ENCODE peak calls at places on chromosomes 7 and 10, in four cellular contexts. N, B, T and R are unnamed samples.
A peak's percentile ranks its signal among the peaks of the same experiment; 100 is the strongest.

GRCh38 chr10:7272008-7272407 is 138.8 kb downstream of the SFMBT2 start:
- DNase-seq in N (no peak), B (no peak), T (no peak), R (no peak)

GRCh38 chr10:6600224-6600987 is 20.3 kb upstream of the PRKCQ start:
- DNase-seq in N (no peak), T (no peak), B (no peak), R (no peak)

GRCh38 chr10:17123062-17123661 is 6.4 kb downstream of the CUBN start:
- DNase-seq in N (no peak), B (no peak), T (no peak), R (no peak)

GRCh38 chr7:23863209-23863798 is 153.3 kb downstream of the STK31 start:
- DNase-seq in N (peak; percentile 16), T (no peak), B (peak; percentile 49), R (peak; percentile 15)

GRCh38 chr10:51224610-51225230 is 150.4 kb downstream of the PRKG1 start:
- DNase-seq in B (no peak), T (no peak), N (no peak), R (no peak)

GRCh38 chr10:95408148-95408930 is 117.5 kb upstream of the PDLIM1 start:
- DNase-seq in N (no peak), B (no peak), T (no peak), R (no peak)

GRCh38 chr7:111560773-111561658 is 1.3 kb downstream of the IMMP2L start:
- DNase-seq in T (no peak), B (peak; percentile 48), N (peak; percentile 9), R (peak; percentile 67)

GRCh38 chr7:14688208-14688607 is 214.3 kb downstream of the DGKB start:
- DNase-seq in N (no peak), T (no peak), B (no peak), R (no peak)

GRCh38 chr7:112202819-112203218 is 3.4 kb downstream of the DOCK4 start:
- DNase-seq in B (no peak), N (peak; percentile 84), T (no peak), R (peak; percentile 50)

GRCh38 chr7:155405399-155406318 is 52.3 kb upstream of the EN2 start:
- DNase-seq in B (peak; percentile 41), N (no peak), T (no peak), R (no peak)

GRCh38 chr10:106713846-106714245 is 450.7 kb downstream of the SORCS1 start:
- DNase-seq in T (no peak), B (no peak), N (no peak), R (no peak)

GRCh38 chr7:73669316-73669715 is 1.7 kb downstream of the VPS37D start:
- DNase-seq in T (no peak), B (no peak), N (no peak), R (no peak)

GRCh38 chr7:73671317-73671651 is 3.7 kb downstream of the VPS37D start:
- DNase-seq in N (no peak), T (no peak), B (no peak), R (no peak)

GRCh38 chr7:73668103-73668937 is 689 bp downstream of the VPS37D start:
- DNase-seq in T (no peak), N (no peak), B (no peak), R (peak; percentile 16)

GRCh38 chr7:73671857-73672445 is 4.3 kb downstream of the VPS37D start:
- DNase-seq in T (no peak), B (no peak), N (no peak), R (no peak)

DNA sequence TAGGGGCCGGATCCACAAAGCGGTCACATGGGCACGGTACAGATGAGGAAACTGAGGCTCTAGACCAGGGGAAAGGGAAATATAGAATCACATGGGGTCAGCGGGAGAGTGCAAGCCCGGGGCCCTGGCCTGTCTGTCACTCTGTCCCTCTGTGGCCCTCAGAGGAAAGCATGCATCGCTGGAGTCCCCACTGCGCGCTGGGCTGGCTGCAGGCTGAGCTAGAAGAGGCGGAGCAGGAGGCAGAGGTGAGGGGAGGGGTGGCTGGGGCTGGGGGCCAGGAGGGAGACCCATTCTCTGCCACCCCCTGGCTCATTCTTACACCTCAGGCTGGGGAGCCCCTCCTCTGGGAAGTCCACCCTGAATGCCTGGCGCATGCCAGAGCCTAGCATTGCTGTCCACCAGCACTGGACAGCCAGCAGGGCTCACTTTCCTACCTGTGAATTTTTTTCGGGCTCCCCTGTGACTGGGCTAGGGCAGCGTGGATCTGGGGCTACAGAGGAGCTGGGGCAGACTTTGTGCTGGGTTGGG is 2.3 kb downstream of the VPS37D start:
- DNase-seq in T (no peak), B (no peak), N (no peak), R (no peak)
- H2AFZ ChIP-seq in T (no peak overlapping the region), B (no peak overlapping the region), N (no peak overlapping the region), R (no peak overlapping the region)

GRCh38 chr7:85773116-85773783 is 586.4 kb upstream of the SEMA3D start:
- DNase-seq in N (no peak), T (no peak), B (no peak), R (no peak)
- H3K9ac ChIP-seq in N (no peak overlapping the region), T (no peak overlapping the region), B (no peak overlapping the region), R (no peak overlapping the region)

GRCh38 chr7:1920886-1921285 is 250.8 kb downstream of the ELFN1 start:
- DNase-seq in B (no peak), N (no peak), T (no peak), R (no peak)
- TF ChIP-seq JUN in B (no peak), N (no peak), T (no peak), R (no peak)

DNA sequence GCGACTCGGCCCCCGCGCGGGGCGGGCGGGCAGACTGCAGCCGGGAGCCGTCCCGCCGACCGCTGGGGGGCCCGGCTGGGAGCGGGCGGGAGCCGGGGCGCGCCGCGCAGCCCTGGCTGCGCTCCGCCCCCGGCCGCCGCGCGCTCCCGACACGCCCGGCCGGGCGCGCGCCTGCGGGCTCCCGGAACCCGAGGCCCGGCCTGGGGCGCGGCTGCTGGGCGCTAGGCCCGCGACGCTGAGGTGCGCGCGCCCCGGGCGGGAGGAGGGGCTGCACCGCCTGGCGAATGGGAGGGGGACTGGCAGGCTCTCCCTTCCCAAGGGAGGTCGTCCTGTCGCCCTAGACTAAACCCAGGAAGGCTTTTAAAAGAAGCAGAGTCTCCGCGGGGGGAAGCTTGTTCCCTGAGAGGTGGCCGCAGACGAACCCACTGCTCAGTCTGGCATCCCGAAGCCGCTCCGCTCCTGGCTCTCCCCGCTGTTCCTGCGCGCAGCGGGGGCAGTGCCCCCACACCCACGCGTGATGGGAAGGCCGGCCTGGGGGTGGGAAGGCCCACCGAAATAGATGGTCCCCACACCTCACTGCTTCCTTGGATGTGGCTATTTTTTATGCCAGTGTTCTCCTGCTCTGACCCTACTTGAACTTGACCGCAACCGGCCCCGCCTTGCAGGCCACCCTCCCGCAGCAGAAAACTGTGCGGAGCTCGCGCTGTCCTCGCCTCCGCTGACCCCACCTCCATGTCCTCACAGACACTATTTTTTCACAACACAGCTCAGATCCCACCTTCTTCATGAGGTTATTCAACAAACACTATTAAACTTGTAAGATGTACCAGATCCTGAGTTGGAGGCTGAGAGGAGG is at the start of gene VOPP1:
- DNase-seq in B (peak; percentile 93), N (peak; percentile 35), T (no peak), R (peak; percentile 61)
- H2AFZ ChIP-seq in B (peak within 1 kb of the TSS; percentile 94), N (no peak within 1 kb of the TSS), T (peak within 1 kb of the TSS; percentile 78), R (peak within 1 kb of the TSS; percentile 97)

GRCh38 chr7:30327813-30328212 is 43.4 kb downstream of the ZNRF2 start:
- DNase-seq in T (no peak), N (no peak), B (no peak), R (no peak)

GRCh38 chr7:30321992-30322637 is 37.7 kb downstream of the ZNRF2 start:
- DNase-seq in T (no peak), N (no peak), B (peak; percentile 19), R (no peak)

GRCh38 chr7:30321089-30321991 is 36.9 kb downstream of the ZNRF2 start:
- DNase-seq in N (no peak), B (no peak), T (no peak), R (no peak)

GRCh38 chr7:30320392-30320791 is 36.0 kb downstream of the ZNRF2 start:
- DNase-seq in B (no peak), N (no peak), T (no peak), R (no peak)

DNA sequence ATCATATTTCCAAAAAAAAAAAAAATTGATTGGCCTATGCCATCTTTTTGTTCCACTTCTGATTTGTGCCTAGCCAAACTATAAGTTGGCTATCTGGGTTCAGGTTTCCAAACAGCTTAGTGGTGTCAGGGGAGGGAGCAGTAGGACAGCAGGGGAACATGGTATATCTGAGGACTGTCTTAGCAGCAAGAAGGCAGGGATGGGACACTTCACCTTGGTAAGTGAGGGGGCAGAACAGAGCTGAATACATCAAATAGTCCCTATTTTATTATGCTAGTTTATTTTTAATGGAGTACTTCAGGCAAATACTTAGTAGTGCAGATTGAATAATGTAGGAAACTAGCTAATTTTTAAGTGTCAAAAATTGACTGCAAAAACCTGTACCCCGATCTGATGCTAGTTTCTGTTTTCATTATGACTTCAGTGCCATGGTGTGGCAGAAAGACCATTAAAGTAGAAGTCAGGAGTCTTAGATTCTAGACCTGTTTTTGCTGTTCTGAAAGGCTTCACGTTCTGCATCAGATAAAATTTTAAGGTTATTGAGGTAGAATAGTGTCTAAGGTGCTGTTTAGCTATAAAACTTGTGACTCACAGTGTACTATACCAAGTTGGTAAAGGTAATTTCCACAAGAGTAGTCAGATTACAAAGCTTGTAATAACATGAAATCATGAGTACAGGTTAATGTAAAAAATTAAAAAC is 38.4 kb downstream of the ZNRF2 start:
- DNase-seq in T (no peak), B (peak; percentile 27), N (no peak), R (no peak)
- H3K9ac ChIP-seq in T (no peak overlapping the region), B (peak overlapping the region; percentile 17), N (no peak overlapping the region), R (no peak overlapping the region)

GRCh38 chr10:122407375-122408125 is 33.0 kb downstream of the PLEKHA1 start:
- DNase-seq in B (no peak), N (no peak), T (no peak), R (peak; percentile 23)
- TF ChIP-seq JUN in B (no peak), N (no peak), T (no peak), R (no peak)

DNA sequence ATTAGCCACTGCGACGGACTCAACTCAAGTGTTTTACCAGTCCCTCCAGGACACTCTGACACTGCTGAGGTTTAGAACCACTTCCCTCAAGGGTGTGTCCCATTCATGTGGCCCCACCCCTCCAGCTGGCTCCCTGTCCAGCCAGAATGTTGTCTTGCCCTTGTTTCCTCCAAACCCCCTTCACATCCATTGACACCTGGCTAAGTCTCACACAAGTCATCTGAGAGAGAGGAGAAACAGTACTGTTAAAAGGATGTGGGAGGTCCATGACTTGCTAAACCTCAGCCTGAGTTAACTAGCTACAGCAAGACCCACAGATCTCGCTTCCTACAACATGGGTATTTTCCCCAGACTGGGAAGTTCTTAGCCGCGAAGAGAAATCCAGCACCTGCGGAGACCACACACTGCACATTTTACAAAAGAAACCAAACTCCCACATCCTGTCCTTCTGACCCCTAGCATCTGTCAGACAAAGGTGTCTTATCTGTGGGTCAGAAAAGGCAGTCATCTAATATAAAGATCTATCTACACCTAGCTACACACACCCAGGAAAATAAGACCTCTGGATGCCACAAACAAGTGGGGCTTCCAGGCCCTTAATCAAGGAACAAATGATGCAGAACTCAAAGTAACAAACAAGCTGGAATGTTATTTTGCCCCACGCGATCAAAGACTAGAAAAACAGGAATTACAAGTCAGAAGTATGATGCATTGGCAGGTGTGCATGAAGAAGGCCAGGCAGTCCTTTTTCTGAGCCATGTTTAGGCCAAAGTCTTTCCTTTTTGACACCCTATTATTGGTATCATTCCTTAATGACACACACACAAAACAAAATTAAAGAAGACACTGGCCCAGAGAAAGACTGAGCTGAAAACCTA is 13.9 kb downstream of the OSBPL3 start:
- DNase-seq in N (no peak), T (no peak), B (peak; percentile 48), R (peak; percentile 33)
- H2AFZ ChIP-seq in N (no peak overlapping the region), T (no peak overlapping the region), B (no peak overlapping the region), R (no peak overlapping the region)